ENCODE peak calls at places on chromosomes 11 and 22, in six cellular contexts. Q, J, A, Y, O and K are unnamed samples.

GRCh38 chr11:57405271-57405890 is 14.9 kb upstream of the PRG2 start:
- DNase-seq in Q (no peak), J (no peak), A (no peak), Y (no peak), O (no peak), K (no peak)

GRCh38 chr11:12102588-12103410 is 7.6 kb upstream of the MICAL2 start:
- DNase-seq in Q (no peak), J (no peak), A (no peak), Y (no peak), O (no peak), K (no peak)

GRCh38 chr11:2275334-2276279 is 5.2 kb upstream of the ASCL2 start:
- DNase-seq in Q (peak), J (peak), A (peak), Y (no peak), O (no peak), K (no peak)

GRCh38 chr11:82683029-82683428 is 50.6 kb downstream of the FAM181B start:
- DNase-seq in Q (no peak), J (no peak), A (no peak), Y (no peak), O (no peak), K (no peak)

GRCh38 chr11:77322926-77323590 is 21.6 kb upstream of the GDPD4 start:
- DNase-seq in Q (no peak), J (no peak), A (no peak), Y (no peak), O (no peak), K (no peak)

GRCh38 chr11:126341760-126342161 is 13.7 kb upstream of the ST3GAL4 start:
- DNase-seq in Q (no peak), J (no peak), A (no peak), Y (no peak), O (no peak), K (peak)

GRCh38 chr11:78207532-78208256 is 19.0 kb downstream of the USP35 start:
- DNase-seq in Q (peak), J (no peak), A (no peak), Y (no peak), O (no peak), K (no peak)

GRCh38 chr11:43393765-43394355 is 35.1 kb downstream of the TTC17 start:
- DNase-seq in Q (no peak), J (no peak), A (peak), Y (peak), O (no peak), K (peak)

GRCh38 chr22:23306438-23306921 is 126.2 kb downstream of the BCR start:
- DNase-seq in Q (peak), J (peak), A (peak), Y (no peak), O (no peak), K (no peak)

GRCh38 chr11:46332093-46332567 is 15.1 kb upstream of the DGKZ start:
- DNase-seq in Q (no peak), J (no peak), A (no peak), Y (no peak), O (no peak), K (no peak)

GRCh38 chr11:121930004-121930965 is 185.7 kb downstream of the BLID start:
- DNase-seq in Q (no peak), J (no peak), A (no peak), Y (no peak), O (no peak), K (no peak)

GRCh38 chr22:46373838-46374662 is 38.5 kb downstream of the TRMU start:
- DNase-seq in Q (no peak), J (no peak), A (peak), Y (no peak), O (no peak), K (no peak)

GRCh38 chr11:14700593-14700992 is 57.0 kb downstream of the PDE3B start:
- DNase-seq in Q (no peak), J (no peak), A (no peak), Y (no peak), O (no peak), K (no peak)

GRCh38 chr11:3840289-3840869 is 380 bp downstream of the RHOG start:
- DNase-seq in Q (no peak), J (no peak), A (no peak), Y (no peak), O (no peak), K (peak)

GRCh38 chr11:107929611-107930200 is 1.5 kb downstream of the RAB39A start:
- DNase-seq in Q (no peak), J (no peak), A (no peak), Y (no peak), O (no peak), K (no peak)

GRCh38 chr11:133350045-133350444 is 182.3 kb downstream of the OPCML start:
- DNase-seq in Q (no peak), J (no peak), A (no peak), Y (no peak), O (no peak), K (no peak)

GRCh38 chr11:47905358-47906059 is 57.4 kb upstream of the NUP160 start:
- DNase-seq in Q (no peak), J (no peak), A (no peak), Y (no peak), O (no peak), K (no peak)

GRCh38 chr11:6817668-6818067 is 18.2 kb upstream of the OR6A2 start:
- DNase-seq in Q (no peak), J (no peak), A (no peak), Y (no peak), O (no peak), K (no peak)

GRCh38 chr11:61264795-61265194 is 23.8 kb downstream of the PGA5 start:
- DNase-seq in Q (no peak), J (no peak), A (no peak), Y (no peak), O (no peak), K (no peak)

GRCh38 chr11:61264371-61264770 is 23.4 kb downstream of the PGA5 start:
- DNase-seq in Q (no peak), J (no peak), A (no peak), Y (no peak), O (no peak), K (no peak)

GRCh38 chr11:61267437-61267841 is 26.5 kb downstream of the PGA5 start:
- DNase-seq in Q (no peak), J (no peak), A (no peak), Y (peak), O (no peak), K (peak)

GRCh38 chr11:61266602-61267001 is 25.6 kb downstream of the PGA5 start:
- DNase-seq in Q (no peak), J (no peak), A (no peak), Y (no peak), O (no peak), K (no peak)

GRCh38 chr11:61265357-61265756 is 24.4 kb downstream of the PGA5 start:
- DNase-seq in Q (no peak), J (no peak), A (no peak), Y (no peak), O (no peak), K (no peak)
- TF ChIP-seq POLR2A in Q (no peak), J (no peak), A (no peak), Y (no peak), O (no peak), K (no peak)

DNA sequence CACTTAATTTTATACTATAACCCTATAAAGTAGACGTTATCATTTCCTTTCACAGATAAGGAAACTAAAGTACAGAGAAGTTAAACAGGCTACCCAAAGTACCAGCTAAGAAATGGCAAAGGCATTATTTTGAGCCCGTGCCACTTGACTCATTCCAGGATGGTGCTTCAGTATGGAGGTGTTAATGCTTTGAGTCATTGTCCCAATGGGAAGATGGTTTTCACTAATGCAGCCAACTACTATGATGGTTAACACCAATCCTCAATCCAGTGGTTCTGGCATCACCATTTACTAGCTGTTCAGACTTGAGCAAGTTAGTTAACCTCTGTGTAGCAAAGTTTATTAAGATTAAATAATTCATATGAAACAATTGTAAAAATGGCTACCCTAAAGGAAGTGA is 123.1 kb upstream of the SLC5A12 start:
- DNase-seq in Q (no peak), J (no peak), A (no peak), Y (no peak), O (no peak), K (no peak)
- TF ChIP-seq POLR2A in Q (no peak), J (no peak), A (no peak), Y (no peak), O (no peak), K (no peak)

GRCh38 chr11:132111781-132112380 is 741.5 kb downstream of the NTM start:
- DNase-seq in Q (no peak), J (no peak), A (no peak), Y (no peak), O (no peak), K (no peak)
- TF ChIP-seq POLR2A in Q (no peak), J (no peak), A (no peak), Y (no peak), O (no peak), K (no peak)

GRCh38 chr22:35563211-35563610 is 22.6 kb downstream of the RASD2 start:
- DNase-seq in Q (no peak), J (no peak), A (no peak), Y (no peak), O (no peak), K (no peak)
- TF ChIP-seq POLR2A in Q (no peak), J (no peak), A (no peak), Y (no peak), O (no peak), K (no peak)

GRCh38 chr11:103097279-103097678 is 5.3 kb upstream of the DCUN1D5 start:
- DNase-seq in Q (no peak), J (no peak), A (no peak), Y (no peak), O (no peak), K (no peak)

GRCh38 chr11:103091024-103091423 is 936 bp downstream of the DCUN1D5 start:
- DNase-seq in Q (no peak), J (no peak), A (no peak), Y (no peak), O (peak), K (peak)

GRCh38 chr11:103086461-103086860 is 5.5 kb downstream of the DCUN1D5 start:
- DNase-seq in Q (no peak), J (no peak), A (no peak), Y (no peak), O (no peak), K (peak)

GRCh38 chr11:103091441-103091809 is 535 bp downstream of the DCUN1D5 start:
- DNase-seq in Q (no peak), J (peak), A (peak), Y (peak), O (peak), K (peak)

GRCh38 chr11:103091810-103092524 is at the start of gene DCUN1D5:
- DNase-seq in Q (peak), J (peak), A (peak), Y (peak), O (peak), K (peak)
- TF ChIP-seq POLR2A in Q (peak), J (peak), A (peak), Y (peak), O (peak), K (peak)